ENCODE peak calls at places on chromosomes 12 and 14, in nine cellular contexts. L, W, P, S, A, O, G, B and Q are unnamed samples.

GRCh38 chr14:68268197-68268596 is 448.6 kb downstream of the RAD51B start:
- DNase-seq in S (no peak), G (no peak), B (no peak), W (no peak), P (no peak), A (no peak), L (no peak), O (no peak), Q (peak; percentile 47)

GRCh38 chr12:119397540-119397939 is 63.0 kb downstream of the CCDC60 start:
- DNase-seq in L (no peak), O (no peak), A (no peak), B (no peak), W (no peak), P (no peak), G (no peak), S (no peak), Q (no peak)

GRCh38 chr14:90573385-90574105 is 176.7 kb downstream of the CALM1 start:
- DNase-seq in B (no peak), G (no peak), S (no peak), A (no peak), O (no peak), W (no peak), P (no peak), L (no peak), Q (peak; percentile 74)

GRCh38 chr14:96125536-96125935 is 79.1 kb upstream of the BDKRB2 start:
- DNase-seq in L (no peak), S (no peak), O (no peak), P (no peak), W (no peak), B (no peak), A (peak; percentile 30), G (no peak), Q (peak; percentile 18)

GRCh38 chr12:7915911-7916403 is 20.0 kb downstream of the SLC2A3 start:
- DNase-seq in L (no peak), G (no peak), P (no peak), B (no peak), S (no peak), O (no peak), A (no peak), W (no peak), Q (no peak)

GRCh38 chr12:19042196-19042595 is 87.3 kb upstream of the PLEKHA5 start:
- DNase-seq in G (no peak), O (no peak), P (no peak), A (no peak), S (no peak), W (no peak), B (no peak), L (no peak), Q (no peak)

GRCh38 chr12:57164966-57165365 is 17.5 kb upstream of the LRP1-AS start:
- DNase-seq in G (no peak), L (no peak), P (no peak), A (no peak), O (no peak), W (no peak), S (no peak), B (no peak), Q (no peak)

GRCh38 chr14:105945891-105946290 is 419.5 kb downstream of the TMEM121 start:
- DNase-seq in O (no peak), P (no peak), G (no peak), B (no peak), L (peak; percentile 8), A (no peak), S (no peak), W (no peak), Q (no peak)

GRCh38 chr12:120093592-120094355 is 22.8 kb downstream of the RAB35 start:
- DNase-seq in A (no peak), G (no peak), B (no peak), W (no peak), O (no peak), P (no peak), S (no peak), L (no peak), Q (no peak)

GRCh38 chr14:85528882-85529585 is 910 bp upstream of the FLRT2 start:
- DNase-seq in S (no peak), P (no peak), G (no peak), O (no peak), L (peak; percentile 59), A (no peak), B (no peak), W (no peak), Q (peak; percentile 24)

GRCh38 chr14:85531141-85531593 is 1.2 kb downstream of the FLRT2 start:
- DNase-seq in L (peak; percentile 79), A (peak; percentile 62), P (no peak), W (no peak), S (peak; percentile 23), G (peak; percentile 28), O (peak; percentile 66), B (peak; percentile 35), Q (peak; percentile 55)

GRCh38 chr12:108338915-108339657 is at the start of gene CMKLR1:
- DNase-seq in P (no peak), W (peak; percentile 32), A (peak; percentile 34), L (no peak), B (peak; percentile 59), G (no peak), O (peak; percentile 82), S (peak; percentile 71), Q (peak; percentile 52)

GRCh38 chr14:90348270-90348669 is 16.5 kb upstream of the NRDE2 start:
- DNase-seq in A (no peak), L (no peak), P (no peak), B (no peak), O (no peak), G (no peak), S (no peak), W (no peak), Q (no peak)

GRCh38 chr14:69571449-69571878 is 3.2 kb downstream of the CCDC177 start:
- DNase-seq in O (no peak), P (no peak), W (no peak), G (no peak), B (no peak), A (no peak), S (no peak), L (peak; percentile 49), Q (no peak)

GRCh38 chr12:96047621-96048211 is 12.3 kb upstream of the LTA4H start:
- DNase-seq in L (peak; percentile 74), O (peak; percentile 71), P (peak; percentile 93), B (no peak), S (no peak), W (peak; percentile 21), G (peak; percentile 48), A (peak; percentile 29), Q (peak; percentile 37)

GRCh38 chr14:103068351-103069073 is 11.2 kb upstream of the CDC42BPB start:
- DNase-seq in G (no peak), B (no peak), S (no peak), L (no peak), P (no peak), W (no peak), O (peak; percentile 63), A (no peak), Q (peak; percentile 11)

GRCh38 chr12:4012977-4013968 is 140.1 kb upstream of the PARP11 start:
- DNase-seq in A (no peak), G (no peak), L (no peak), B (no peak), S (no peak), W (no peak), P (no peak), O (no peak), Q (no peak)

GRCh38 chr14:103334644-103335603 is 887 bp downstream of the EIF5 start:
- DNase-seq in B (peak; percentile 80), O (peak; percentile 83), S (peak; percentile 76), W (peak; percentile 84), A (peak; percentile 42), L (peak; percentile 37), P (no peak), G (peak; percentile 76), Q (peak; percentile 78)

GRCh38 chr12:56098592-56098991 is 5.8 kb upstream of the PA2G4 start:
- DNase-seq in A (no peak), S (no peak), P (no peak), O (no peak), B (no peak), G (no peak), L (no peak), W (no peak), Q (no peak)

GRCh38 chr12:108642899-108643654 is 9.4 kb upstream of the SELPLG start:
- DNase-seq in S (no peak), B (no peak), L (no peak), O (no peak), P (no peak), G (no peak), W (no peak), A (no peak), Q (no peak)

GRCh38 chr14:81427348-81428058 is 27.4 kb upstream of the STON2 start:
- DNase-seq in O (no peak), G (no peak), L (no peak), P (no peak), S (no peak), W (peak; percentile 26), B (no peak), A (no peak), Q (peak; percentile 33)

GRCh38 chr12:118065380-118065779 is 4.4 kb upstream of the WSB2 start:
- DNase-seq in B (no peak), L (no peak), A (no peak), P (no peak), G (no peak), O (no peak), W (no peak), S (no peak), Q (no peak)

DNA sequence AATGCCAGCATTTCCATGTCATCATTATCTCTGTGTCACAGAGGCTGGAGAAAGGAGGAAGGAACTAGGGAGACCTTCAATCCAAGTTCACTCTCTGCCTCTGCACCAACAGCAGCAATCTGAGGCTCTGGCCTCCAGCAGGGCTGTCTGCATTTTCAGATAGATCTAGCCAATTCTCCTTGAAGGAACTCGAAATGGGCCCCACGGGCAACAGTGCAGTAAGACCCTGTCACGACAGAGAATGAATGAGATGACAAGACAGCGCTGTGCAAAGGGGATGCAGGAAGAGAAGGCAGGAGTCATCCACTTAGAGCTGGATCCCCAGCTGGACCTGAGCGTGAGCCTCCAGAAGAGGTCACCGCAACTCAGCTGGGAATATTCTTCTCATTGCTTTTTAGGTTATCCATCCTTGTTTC is 183.7 kb upstream of the GZMB start:
- DNase-seq in P (no peak), W (peak; percentile 15), B (no peak), O (no peak), L (peak; percentile 24), A (no peak), G (no peak), S (no peak), Q (no peak)
- H3K4me1 ChIP-seq in P (no peaks in the 10 kb centered on the region), W (peaks cover 24% of the 10 kb centered on the region), B (peaks cover 3% of the 10 kb centered on the region), O (peaks cover 11% of the 10 kb centered on the region), L (peaks cover 12% of the 10 kb centered on the region), A (no peaks in the 10 kb centered on the region), G (peaks cover 44% of the 10 kb centered on the region), S (peaks cover 40% of the 10 kb centered on the region), Q (no peaks in the 10 kb centered on the region)

GRCh38 chr12:71662861-71663560 is 637 bp downstream of the ZFC3H1 start:
- DNase-seq in L (peak; percentile 58), A (peak; percentile 32), P (no peak), O (peak; percentile 81), G (peak; percentile 62), B (peak; percentile 52), W (peak; percentile 73), S (peak; percentile 56), Q (peak; percentile 70)
- TF ChIP-seq POLR2A in L (no peak), A (no peak), P (no peak), O (peak; percentile 36), G (no peak), B (no peak), W (peak; percentile 27), S (peak; percentile 4), Q (peak; percentile 68)

GRCh38 chr14:88189840-88190191 is 133.3 kb downstream of the KCNK10 start:
- DNase-seq in B (no peak), G (no peak), P (no peak), L (no peak), O (no peak), A (no peak), W (no peak), S (no peak), Q (no peak)
- H3K4me1 ChIP-seq in B (no peaks in the 10 kb centered on the region), G (peaks cover 24% of the 10 kb centered on the region), P (no peaks in the 10 kb centered on the region), L (peaks cover 4% of the 10 kb centered on the region), O (peaks cover 11% of the 10 kb centered on the region), A (peaks cover 4% of the 10 kb centered on the region), W (peaks cover 4% of the 10 kb centered on the region), S (peaks cover 4% of the 10 kb centered on the region), Q (peaks cover 9% of the 10 kb centered on the region)

GRCh38 chr12:77845831-77846230 is 15.1 kb downstream of the NAV3 start:
- DNase-seq in L (no peak), B (no peak), A (no peak), W (no peak), P (no peak), S (no peak), G (no peak), O (no peak), Q (no peak)
- TF ChIP-seq POLR2A in L (no peak), B (no peak), A (no peak), W (no peak), P (no peak), S (no peak), G (no peak), O (no peak), Q (no peak)